ENCODE peak calls at places on chromosomes 6 and 20, in six cellular contexts. K is transverse colon, Q is heart left ventricle, Y is A549, M is HCT116, A is uterus. E is an unnamed sample.

GRCh38 chr6:31243508-31243907 is 28.4 kb downstream of the HLA-C start:
- DNase-seq in K (no peak), Y (no peak), A (no peak), M (no peak), Q (no peak), E (no peak)

GRCh38 chr6:52826513-52826912 is 14.1 kb downstream of the GSTA5 start:
- DNase-seq in Y (no peak), A (no peak), K (no peak), Q (no peak), M (no peak), E (no peak)

GRCh38 chr6:21437583-21437982 is 156.0 kb upstream of the SOX4 start:
- DNase-seq in K (no peak), Y (no peak), A (no peak), Q (no peak), M (no peak), E (no peak)

GRCh38 chr20:61659652-61660346 is 405.9 kb downstream of the TAF4 start:
- DNase-seq in M (no peak), A (no peak), Y (no peak), K (no peak), Q (no peak), E (no peak)

GRCh38 chr20:23928788-23929187 is 49.2 kb upstream of the CST5 start:
- DNase-seq in M (no peak), Q (no peak), A (no peak), Y (no peak), K (no peak), E (no peak)

GRCh38 chr20:48657426-48658197 is 170.2 kb downstream of the PREX1 start:
- DNase-seq in Y (peak), M (peak), Q (peak), K (peak), A (peak), E (peak)

GRCh38 chr6:18503588-18504231 is 116.6 kb downstream of the RNF144B start:
- DNase-seq in K (peak), A (peak), Q (peak), Y (peak), M (peak), E (peak)

GRCh38 chr6:4208158-4208557 is 72.8 kb upstream of the ECI2 start:
- DNase-seq in M (no peak), Y (no peak), A (no peak), K (no peak), Q (no peak), E (no peak)

GRCh38 chr20:63678071-63678470 is 18.4 kb upstream of the TNFRSF6B start:
- DNase-seq in Y (no peak), K (no peak), M (no peak), Q (no peak), A (no peak), E (no peak)

GRCh38 chr6:23522751-23523527 is 603.1 kb upstream of the NRSN1 start:
- DNase-seq in Y (no peak), A (no peak), K (no peak), M (no peak), Q (no peak), E (no peak)

GRCh38 chr6:129889580-129889979 is 28.5 kb upstream of the TMEM244 start:
- DNase-seq in K (no peak), M (no peak), A (no peak), Q (no peak), Y (no peak), E (no peak)

GRCh38 chr6:1371933-1372332 is 17.4 kb upstream of the FOXF2 start:
- DNase-seq in Y (no peak), K (no peak), A (no peak), Q (no peak), M (no peak), E (no peak)

GRCh38 chr6:11416936-11417576 is 120.5 kb upstream of the TMEM170B start:
- DNase-seq in K (no peak), Y (no peak), Q (no peak), M (no peak), A (no peak), E (no peak)

GRCh38 chr6:69957990-69958559 is 91.7 kb downstream of the COL19A1 start:
- DNase-seq in Y (no peak), A (no peak), K (no peak), Q (no peak), M (no peak), E (no peak)

GRCh38 chr20:1840865-1841553 is 54.2 kb upstream of the SIRPA start:
- DNase-seq in Q (no peak), M (no peak), K (no peak), A (no peak), Y (no peak), E (no peak)

GRCh38 chr6:162063666-162064065 is 663.9 kb downstream of the PRKN start:
- DNase-seq in Q (no peak), M (no peak), A (no peak), K (no peak), Y (peak), E (no peak)

GRCh38 chr6:167764215-167764614 is 62.5 kb upstream of the AFDN start:
- DNase-seq in A (no peak), Q (no peak), Y (no peak), K (no peak), M (no peak), E (no peak)

GRCh38 chr6:18081669-18082037 is 40.8 kb downstream of the NHLRC1 start:
- DNase-seq in Q (no peak), M (no peak), Y (no peak), A (no peak), K (no peak), E (no peak)

GRCh38 chr6:149211046-149211571 is 106.4 kb upstream of the TAB2 start:
- DNase-seq in A (no peak), K (no peak), M (no peak), Q (no peak), Y (no peak), E (no peak)

GRCh38 chr20:23653400-23653938 is 15.7 kb upstream of the CST3 start:
- DNase-seq in K (no peak), Y (no peak), A (no peak), Q (no peak), M (no peak), E (no peak)

GRCh38 chr20:52084727-52085126 is 106.9 kb downstream of the ZFP64 start:
- DNase-seq in Y (no peak), Q (no peak), K (no peak), M (no peak), A (no peak), E (no peak)

GRCh38 chr6:117440558-117441525 is 15.1 kb upstream of the ROS1 start:
- DNase-seq in M (no peak), K (no peak), A (no peak), Q (no peak), Y (peak), E (no peak)

GRCh38 chr6:36289281-36290018 is 19.6 kb downstream of the PNPLA1 start:
- DNase-seq in A (no peak), M (peak), K (no peak), Q (no peak), Y (no peak), E (no peak)

GRCh38 chr6:149234051-149234962 is 83.2 kb upstream of the TAB2 start:
- DNase-seq in A (no peak), K (no peak), Q (no peak), M (peak), Y (no peak), E (no peak)

GRCh38 chr6:154933181-154933827 is 61.8 kb upstream of the TIAM2 start:
- DNase-seq in Y (no peak), K (no peak), A (no peak), M (no peak), Q (no peak), E (no peak)

GRCh38 chr6:110877154-110877564 is 2.6 kb downstream of the AMD1 start:
- DNase-seq in M (no peak), K (no peak), Y (no peak), Q (no peak), A (no peak), E (no peak)

GRCh38 chr6:72589096-72589495 is 32.8 kb upstream of the KCNQ5 start:
- DNase-seq in K (no peak), A (no peak), Q (no peak), Y (no peak), M (no peak), E (no peak)

GRCh38 chr6:155314773-155315515 is 660 bp upstream of the TFB1M start:
- DNase-seq in K (peak), Y (peak), M (peak), A (peak), Q (peak), E (no peak)

GRCh38 chr6:32114853-32115252 is 5.7 kb upstream of the TNXB start:
- DNase-seq in Y (no peak), A (no peak), K (no peak), M (no peak), Q (peak), E (no peak)

GRCh38 chr6:159094444-159095252 is 49.9 kb upstream of the TAGAP start:
- DNase-seq in A (no peak), Y (no peak), Q (no peak), M (no peak), K (peak), E (no peak)

GRCh38 chr6:155521719-155522118 is 66.1 kb upstream of the NOX3 start:
- DNase-seq in M (no peak), Y (no peak), A (no peak), K (no peak), Q (no peak), E (no peak)

GRCh38 chr6:43088654-43089056 is 12.5 kb downstream of the PTK7 start:
- DNase-seq in A (no peak), K (no peak), M (no peak), Y (no peak), Q (no peak), E (peak)

GRCh38 chr6:139219271-139219729 is 72.5 kb downstream of the TXLNB start:
- DNase-seq in M (peak), K (peak), Y (peak), A (peak), Q (peak), E (peak)

GRCh38 chr6:111576302-111576701 is 29.4 kb downstream of the TRAF3IP2 start:
- DNase-seq in M (no peak), Y (no peak), K (no peak), Q (no peak), A (no peak), E (no peak)

GRCh38 chr6:10215711-10216110 is 199.2 kb downstream of the TFAP2A start:
- DNase-seq in K (no peak), A (no peak), M (no peak), Q (no peak), Y (no peak), E (no peak)

DNA sequence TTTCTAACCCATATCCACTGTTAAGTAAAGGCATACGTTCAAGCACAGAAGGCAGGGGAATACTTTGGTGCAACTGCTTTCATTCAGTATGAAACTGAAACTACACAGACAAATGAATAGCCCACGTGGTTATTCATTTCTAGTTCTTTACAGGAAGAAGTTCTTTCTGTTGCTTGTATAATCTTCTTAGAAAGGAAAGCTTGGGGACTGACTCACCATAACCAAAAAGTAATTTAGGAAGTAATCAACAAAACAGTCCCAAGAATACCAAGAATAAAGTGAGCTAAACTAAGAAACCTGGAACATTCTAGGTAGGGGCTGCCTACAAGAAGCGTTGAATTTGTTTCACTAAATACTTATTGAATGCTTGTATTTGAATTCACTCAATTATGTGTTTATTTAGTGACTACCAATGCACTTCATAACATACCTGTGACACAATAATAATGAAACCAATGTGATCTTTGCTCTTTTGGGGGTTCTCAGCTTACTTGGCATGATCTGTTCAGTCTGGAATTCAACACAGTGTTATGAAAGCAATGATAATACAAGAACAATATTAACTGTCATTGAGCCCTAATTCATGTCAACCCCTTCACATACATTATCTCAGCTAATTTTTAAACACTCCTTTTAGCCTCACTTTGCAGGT is 25.1 kb upstream of the KIAA0408 start:
- DNase-seq in M (no peak), Q (no peak), A (no peak), Y (peak), K (no peak), E (no peak)
- TF ChIP-seq POLR2A in M (no peak), Q (no peak), A (no peak), Y (no peak), K (no peak), E (no peak)

GRCh38 chr6:41079080-41079479 is 6.3 kb downstream of the NFYA start:
- DNase-seq in A (no peak), Y (no peak), Q (no peak), M (no peak), K (no peak), E (no peak)

GRCh38 chr6:41083072-41083471 is 10.3 kb downstream of the NFYA start:
- DNase-seq in M (no peak), A (no peak), Q (no peak), Y (no peak), K (no peak), E (no peak)

GRCh38 chr6:41077536-41077935 is 4.8 kb downstream of the NFYA start:
- DNase-seq in A (no peak), Q (no peak), Y (no peak), M (no peak), K (no peak), E (no peak)

GRCh38 chr6:41085182-41085581 is 12.4 kb downstream of the NFYA start:
- DNase-seq in M (no peak), Y (no peak), A (no peak), K (no peak), Q (no peak), E (no peak)

GRCh38 chr6:41080623-41081022 is 7.8 kb downstream of the NFYA start:
- DNase-seq in K (no peak), M (no peak), A (no peak), Y (no peak), Q (no peak), E (no peak)
- H3K4me3 ChIP-seq in K (no peak), M (no peak), A (no peak), Y (no peak), Q (no peak), E (no peak)

DNA sequence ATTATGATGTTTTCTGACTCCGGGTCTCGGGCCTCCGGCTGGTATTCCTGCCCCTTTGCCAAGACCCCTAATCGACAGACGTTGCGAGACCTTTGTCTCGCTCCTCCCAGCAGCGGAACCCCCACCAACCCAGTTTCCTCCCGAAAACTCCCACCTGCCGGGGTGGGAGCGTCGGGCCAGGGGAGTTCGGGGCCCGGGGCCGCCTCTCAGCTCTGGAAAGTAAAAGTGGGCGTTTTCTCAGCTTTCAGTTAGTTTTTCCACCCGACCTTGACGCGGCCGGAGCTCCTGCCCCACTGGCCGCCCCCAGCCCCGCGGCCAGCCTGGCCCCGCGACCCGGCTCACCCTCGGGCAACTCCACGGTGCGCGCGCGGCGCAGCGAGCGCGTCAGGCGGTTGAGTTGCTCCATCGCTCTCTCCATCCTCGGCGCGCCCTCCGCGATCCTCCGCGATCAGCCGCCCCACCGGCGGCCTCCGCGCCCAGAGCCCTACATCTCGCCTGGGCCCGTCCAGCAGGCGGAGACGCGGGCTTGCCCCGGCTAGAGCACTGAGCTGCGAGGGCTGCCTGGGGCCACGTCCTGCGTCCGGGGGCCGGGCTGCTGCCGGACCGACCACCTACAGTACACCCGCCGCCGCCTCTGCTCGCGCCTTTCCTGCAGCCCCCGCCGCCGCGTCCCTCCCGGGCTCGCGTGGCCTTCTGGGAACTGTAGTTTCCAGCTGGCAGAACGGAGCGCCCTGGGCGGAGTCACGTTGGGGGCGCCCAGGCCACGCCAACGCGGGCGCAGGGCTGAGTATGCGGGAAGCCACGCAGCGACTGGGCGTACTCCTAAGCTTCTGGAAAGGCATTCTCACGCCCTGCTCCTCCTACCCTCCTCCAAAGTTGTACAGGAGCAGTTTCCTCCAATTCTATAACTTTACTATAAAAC is at the start of gene HACE1:
- DNase-seq in Q (peak), K (peak), M (peak), Y (peak), A (peak), E (peak)
- TF ChIP-seq POLR2A in Q (peak), K (peak), M (peak), Y (peak), A (peak), E (no peak)

GRCh38 chr6:41426438-41426851 is 91.0 kb downstream of the NCR2 start:
- DNase-seq in Y (no peak), Q (no peak), K (no peak), M (no peak), A (no peak), E (no peak)

GRCh38 chr6:41428402-41428994 is 93.1 kb downstream of the NCR2 start:
- DNase-seq in A (peak), Q (peak), M (no peak), K (peak), Y (no peak), E (no peak)

GRCh38 chr6:41427642-41428401 is 92.4 kb downstream of the NCR2 start:
- DNase-seq in K (peak), A (peak), Y (peak), M (no peak), Q (peak), E (no peak)

GRCh38 chr6:41425511-41425910 is 90.1 kb downstream of the NCR2 start:
- DNase-seq in Y (no peak), K (no peak), Q (no peak), A (no peak), M (no peak), E (no peak)

GRCh38 chr6:41426888-41427641 is 91.7 kb downstream of the NCR2 start:
- DNase-seq in K (no peak), Q (peak), A (no peak), Y (no peak), M (no peak), E (no peak)
- H3K4me3 ChIP-seq in K (peak), Q (peak), A (peak), Y (no peak), M (peak), E (peak)

GRCh38 chr6:26031151-26031594 is 56.1 kb upstream of the HFE start:
- DNase-seq in K (no peak), Q (no peak), A (no peak), Y (peak), M (no peak), E (no peak)

GRCh38 chr6:26028753-26029569 is 58.3 kb upstream of the HFE start:
- DNase-seq in Q (no peak), Y (peak), K (no peak), M (no peak), A (no peak), E (no peak)

GRCh38 chr6:26029570-26029856 is 57.7 kb upstream of the HFE start:
- DNase-seq in Q (no peak), Y (no peak), M (no peak), A (no peak), K (no peak), E (no peak)

GRCh38 chr6:26030716-26031115 is 56.5 kb upstream of the HFE start:
- DNase-seq in K (no peak), A (no peak), Y (no peak), Q (no peak), M (no peak), E (no peak)

DNA sequence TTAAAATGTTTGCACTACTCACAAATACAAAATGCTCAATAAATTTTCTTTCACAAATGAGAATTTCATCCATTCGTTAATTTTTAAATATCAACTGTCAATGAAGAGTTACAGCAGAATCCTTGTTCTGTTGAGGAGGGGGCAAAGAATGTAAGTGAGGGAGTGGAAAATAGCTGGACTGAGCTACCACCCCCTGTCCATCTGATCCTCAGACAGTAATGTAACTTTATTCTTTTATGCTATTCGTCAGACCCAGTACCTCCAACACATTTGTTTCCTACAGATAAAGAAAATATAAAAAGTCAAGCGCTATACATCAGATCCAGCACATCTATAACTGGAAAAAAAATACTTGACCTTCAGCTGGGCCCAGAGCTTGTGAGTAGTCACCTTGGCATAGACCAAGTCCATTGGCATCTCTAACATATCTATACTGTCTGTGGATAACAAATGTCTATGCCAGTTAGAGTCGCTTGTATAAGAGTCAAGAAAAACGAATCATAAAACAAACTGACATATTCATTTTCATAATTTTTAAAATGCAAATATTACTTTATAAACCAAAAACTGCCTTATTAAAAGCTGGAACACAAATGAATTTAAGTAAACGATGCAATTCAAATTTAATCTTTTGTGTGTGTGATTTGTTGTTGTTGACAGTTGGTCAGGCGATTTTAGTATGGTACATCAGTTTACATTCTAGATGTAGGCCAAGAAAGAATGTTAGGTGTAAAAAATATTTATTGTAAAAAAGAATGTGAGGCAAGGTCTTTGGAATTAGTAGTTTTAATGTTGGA is 57.2 kb upstream of the HFE start:
- DNase-seq in M (no peak), K (no peak), Y (no peak), Q (no peak), A (no peak), E (no peak)
- TF ChIP-seq POLR2A in M (no peak), K (no peak), Y (no peak), Q (no peak), A (no peak), E (no peak)

E was measured in breast epithelium.